ENCODE peak calls at places on chromosomes 7 and 10, in four cellular contexts. One of them, this sample, is unnamed.

GRCh38 chr10:45155784-45156183 is 155.1 kb downstream of the ZNF22 start:
- ATAC-seq in left cardiac atrium: no peak
- ATAC-seq in T-cell: no peak
- ATAC-seq in sciatic nerve: no peak
- ATAC-seq in this sample: no peak

GRCh38 chr7:107167483-107168232 is 1.1 kb upstream of the HBP1 start:
- ATAC-seq in left cardiac atrium: peak; percentile 0
- ATAC-seq in T-cell: peak; percentile 13
- ATAC-seq in sciatic nerve: peak; percentile 36
- ATAC-seq in this sample: no peak

GRCh38 chr7:81618400-81619014 is 151.3 kb downstream of the HGF start:
- ATAC-seq in left cardiac atrium: no peak
- ATAC-seq in T-cell: no peak
- ATAC-seq in sciatic nerve: no peak
- ATAC-seq in this sample: no peak

GRCh38 chr7:3068568-3068967 is 24.9 kb upstream of the CARD11 start:
- ATAC-seq in left cardiac atrium: peak; percentile 41
- ATAC-seq in T-cell: no peak
- ATAC-seq in sciatic nerve: peak; percentile 34
- ATAC-seq in this sample: peak; percentile 75

GRCh38 chr10:132347211-132347930 is 15.4 kb downstream of the LRRC27 start:
- ATAC-seq in left cardiac atrium: no peak
- ATAC-seq in T-cell: no peak
- ATAC-seq in sciatic nerve: no peak
- ATAC-seq in this sample: peak; percentile 65

GRCh38 chr10:79285315-79286185 is 61.7 kb upstream of the PPIF start:
- ATAC-seq in left cardiac atrium: no peak
- ATAC-seq in T-cell: no peak
- ATAC-seq in sciatic nerve: no peak
- ATAC-seq in this sample: peak; percentile 77

GRCh38 chr7:45027774-45028114 is 27.7 kb downstream of the CCM2 start:
- ATAC-seq in left cardiac atrium: no peak
- ATAC-seq in T-cell: peak; percentile 9
- ATAC-seq in sciatic nerve: peak; percentile 48
- ATAC-seq in this sample: peak; percentile 37

GRCh38 chr7:151351027-151351426 is 9.4 kb downstream of the NUB1 start:
- ATAC-seq in left cardiac atrium: no peak
- ATAC-seq in T-cell: no peak
- ATAC-seq in sciatic nerve: no peak
- ATAC-seq in this sample: no peak

GRCh38 chr7:39758234-39758970 is 135.0 kb downstream of the RALA start:
- ATAC-seq in left cardiac atrium: peak; percentile 95
- ATAC-seq in T-cell: no peak
- ATAC-seq in sciatic nerve: peak; percentile 95
- ATAC-seq in this sample: no peak

GRCh38 chr10:132381726-132382125 is 15.3 kb upstream of the PWWP2B start:
- ATAC-seq in left cardiac atrium: no peak
- ATAC-seq in T-cell: no peak
- ATAC-seq in sciatic nerve: no peak
- ATAC-seq in this sample: no peak

GRCh38 chr10:132322621-132323048 is 9.4 kb upstream of the LRRC27 start:
- ATAC-seq in left cardiac atrium: no peak
- ATAC-seq in T-cell: no peak
- ATAC-seq in sciatic nerve: peak; percentile 38
- ATAC-seq in this sample: no peak

GRCh38 chr7:16587785-16588184 is 57.8 kb downstream of the ANKMY2 start:
- ATAC-seq in left cardiac atrium: peak; percentile 36
- ATAC-seq in T-cell: no peak
- ATAC-seq in sciatic nerve: no peak
- ATAC-seq in this sample: no peak

GRCh38 chr10:13087986-13088618 is 11.9 kb upstream of the OPTN start:
- ATAC-seq in left cardiac atrium: no peak
- ATAC-seq in T-cell: no peak
- ATAC-seq in sciatic nerve: peak; percentile 39
- ATAC-seq in this sample: no peak

GRCh38 chr10:131654471-131655087 is 246.2 kb upstream of the PPP2R2D start:
- ATAC-seq in left cardiac atrium: no peak
- ATAC-seq in T-cell: no peak
- ATAC-seq in sciatic nerve: no peak
- ATAC-seq in this sample: no peak

GRCh38 chr10:117790621-117791020 is 248.1 kb downstream of the EMX2 start:
- ATAC-seq in left cardiac atrium: no peak
- ATAC-seq in T-cell: no peak
- ATAC-seq in sciatic nerve: no peak
- ATAC-seq in this sample: no peak

GRCh38 chr7:122310119-122311021 is 5.8 kb upstream of the FEZF1 start:
- ATAC-seq in left cardiac atrium: peak; percentile 42
- ATAC-seq in T-cell: no peak
- ATAC-seq in sciatic nerve: peak; percentile 11
- ATAC-seq in this sample: no peak

GRCh38 chr10:71516890-71517289 is 120.2 kb downstream of the CDH23 start:
- ATAC-seq in left cardiac atrium: no peak
- ATAC-seq in T-cell: no peak
- ATAC-seq in sciatic nerve: no peak
- ATAC-seq in this sample: no peak

GRCh38 chr7:98178762-98179490 is 32.3 kb upstream of the BHLHA15 start:
- ATAC-seq in left cardiac atrium: no peak
- ATAC-seq in T-cell: no peak
- ATAC-seq in sciatic nerve: no peak
- ATAC-seq in this sample: no peak